ENCODE peak calls at places on chromosomes 2 and 18, in four cellular contexts. One of them, this sample, is unnamed.

GRCh38 chr2:9388102-9388735 is 35.1 kb downstream of the ITGB1BP1 start:
- DNase-seq in progenitor cell of endocrine pancreas: no peak
- DNase-seq in astrocyte of the spinal cord: no peak
- DNase-seq in fibroblast of villous mesenchyme: no peak
- DNase-seq in this sample: no peak

GRCh38 chr18:10261315-10262276 is 192.8 kb upstream of the APCDD1 start:
- DNase-seq in progenitor cell of endocrine pancreas: no peak
- DNase-seq in astrocyte of the spinal cord: no peak
- DNase-seq in fibroblast of villous mesenchyme: peak
- DNase-seq in this sample: peak

GRCh38 chr18:23244431-23244830 is 109.1 kb downstream of the CABLES1 start:
- DNase-seq in progenitor cell of endocrine pancreas: no peak
- DNase-seq in astrocyte of the spinal cord: no peak
- DNase-seq in fibroblast of villous mesenchyme: peak
- DNase-seq in this sample: no peak

GRCh38 chr18:75089748-75090327 is 119.1 kb downstream of the PTGR3 start:
- DNase-seq in progenitor cell of endocrine pancreas: no peak
- DNase-seq in astrocyte of the spinal cord: no peak
- DNase-seq in fibroblast of villous mesenchyme: no peak
- DNase-seq in this sample: no peak

GRCh38 chr2:174682578-174683391 is 81.5 kb downstream of the CHRNA1 start:
- DNase-seq in progenitor cell of endocrine pancreas: peak
- DNase-seq in astrocyte of the spinal cord: peak
- DNase-seq in fibroblast of villous mesenchyme: peak
- DNase-seq in this sample: peak

GRCh38 chr18:3502650-3503049 is 52.7 kb downstream of the TGIF1 start:
- DNase-seq in progenitor cell of endocrine pancreas: no peak
- DNase-seq in astrocyte of the spinal cord: no peak
- DNase-seq in fibroblast of villous mesenchyme: no peak
- DNase-seq in this sample: no peak

GRCh38 chr2:14492920-14493503 is 139.5 kb upstream of the LRATD1 start:
- DNase-seq in progenitor cell of endocrine pancreas: no peak
- DNase-seq in astrocyte of the spinal cord: peak
- DNase-seq in fibroblast of villous mesenchyme: peak
- DNase-seq in this sample: no peak

GRCh38 chr2:241863021-241863954 is 4.6 kb upstream of the PDCD1 start:
- DNase-seq in progenitor cell of endocrine pancreas: no peak
- DNase-seq in astrocyte of the spinal cord: no peak
- DNase-seq in fibroblast of villous mesenchyme: peak
- DNase-seq in this sample: no peak

GRCh38 chr2:205806126-205806905 is 124.0 kb downstream of the NRP2 start:
- DNase-seq in progenitor cell of endocrine pancreas: peak
- DNase-seq in astrocyte of the spinal cord: no peak
- DNase-seq in fibroblast of villous mesenchyme: no peak
- DNase-seq in this sample: no peak

GRCh38 chr2:10688921-10689807 is 611 bp downstream of the NOL10 start:
- DNase-seq in progenitor cell of endocrine pancreas: no peak
- DNase-seq in astrocyte of the spinal cord: peak
- DNase-seq in fibroblast of villous mesenchyme: no peak
- DNase-seq in this sample: no peak

GRCh38 chr2:58350484-58350883 is 109.4 kb upstream of the FANCL start:
- DNase-seq in progenitor cell of endocrine pancreas: no peak
- DNase-seq in astrocyte of the spinal cord: no peak
- DNase-seq in fibroblast of villous mesenchyme: no peak
- DNase-seq in this sample: no peak

DNA sequence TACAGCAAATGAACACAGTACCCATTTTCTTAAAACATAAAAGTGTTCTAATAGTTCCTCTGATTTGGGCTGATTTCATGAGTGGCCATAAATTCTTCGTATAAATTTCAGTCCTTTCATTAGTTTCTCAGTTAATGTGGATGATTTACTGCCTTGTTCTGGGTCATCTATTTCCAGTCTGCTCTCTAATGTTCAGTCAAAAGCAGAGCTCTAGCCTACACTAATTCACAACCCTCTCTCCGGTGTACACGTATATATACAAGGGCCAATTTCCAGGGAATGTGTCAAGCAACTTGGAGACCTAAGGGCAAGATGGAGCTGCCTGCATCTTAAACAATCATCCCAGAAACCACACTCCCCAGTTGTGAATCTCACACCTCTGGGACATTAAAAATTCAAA is 281.0 kb downstream of the STK39 start:
- DNase-seq in progenitor cell of endocrine pancreas: no peak
- DNase-seq in astrocyte of the spinal cord: no peak
- DNase-seq in fibroblast of villous mesenchyme: no peak
- DNase-seq in this sample: no peak
- TF ChIP-seq CTCF in progenitor cell of endocrine pancreas: no peak
- TF ChIP-seq CTCF in astrocyte of the spinal cord: no peak
- TF ChIP-seq CTCF in fibroblast of villous mesenchyme: no peak
- TF ChIP-seq CTCF in this sample: no peak

GRCh38 chr18:77339623-77340022 is 90.0 kb downstream of the GALR1 start:
- DNase-seq in progenitor cell of endocrine pancreas: no peak
- DNase-seq in astrocyte of the spinal cord: no peak
- DNase-seq in fibroblast of villous mesenchyme: no peak
- DNase-seq in this sample: no peak
- TF ChIP-seq CTCF in progenitor cell of endocrine pancreas: no peak
- TF ChIP-seq CTCF in astrocyte of the spinal cord: no peak
- TF ChIP-seq CTCF in fibroblast of villous mesenchyme: no peak
- TF ChIP-seq CTCF in this sample: no peak

GRCh38 chr2:74982581-74982980 is 24.1 kb downstream of the POLE4 start:
- DNase-seq in progenitor cell of endocrine pancreas: no peak
- DNase-seq in astrocyte of the spinal cord: no peak
- DNase-seq in fibroblast of villous mesenchyme: no peak
- DNase-seq in this sample: no peak
- TF ChIP-seq CTCF in progenitor cell of endocrine pancreas: no peak
- TF ChIP-seq CTCF in astrocyte of the spinal cord: no peak
- TF ChIP-seq CTCF in fibroblast of villous mesenchyme: no peak
- TF ChIP-seq CTCF in this sample: no peak

GRCh38 chr2:43288417-43289305 is 62.3 kb upstream of the ZFP36L2 start:
- DNase-seq in progenitor cell of endocrine pancreas: no peak
- DNase-seq in astrocyte of the spinal cord: no peak
- DNase-seq in fibroblast of villous mesenchyme: peak
- DNase-seq in this sample: no peak

GRCh38 chr2:43284967-43285366 is 58.6 kb upstream of the ZFP36L2 start:
- DNase-seq in progenitor cell of endocrine pancreas: no peak
- DNase-seq in astrocyte of the spinal cord: no peak
- DNase-seq in fibroblast of villous mesenchyme: no peak
- DNase-seq in this sample: no peak

GRCh38 chr2:43280994-43281393 is 54.6 kb upstream of the ZFP36L2 start:
- DNase-seq in progenitor cell of endocrine pancreas: no peak
- DNase-seq in astrocyte of the spinal cord: no peak
- DNase-seq in fibroblast of villous mesenchyme: no peak
- DNase-seq in this sample: no peak

GRCh38 chr2:43285987-43286386 is 59.6 kb upstream of the ZFP36L2 start:
- DNase-seq in progenitor cell of endocrine pancreas: no peak
- DNase-seq in astrocyte of the spinal cord: no peak
- DNase-seq in fibroblast of villous mesenchyme: no peak
- DNase-seq in this sample: no peak
- TF ChIP-seq CTCF in progenitor cell of endocrine pancreas: no peak
- TF ChIP-seq CTCF in astrocyte of the spinal cord: no peak
- TF ChIP-seq CTCF in fibroblast of villous mesenchyme: no peak
- TF ChIP-seq CTCF in this sample: no peak

GRCh38 chr2:129396980-129397599 is 582.4 kb upstream of the RAB6C start:
- DNase-seq in progenitor cell of endocrine pancreas: peak
- DNase-seq in astrocyte of the spinal cord: peak
- DNase-seq in fibroblast of villous mesenchyme: no peak
- DNase-seq in this sample: peak
- TF ChIP-seq CTCF in progenitor cell of endocrine pancreas: peak
- TF ChIP-seq CTCF in astrocyte of the spinal cord: peak
- TF ChIP-seq CTCF in fibroblast of villous mesenchyme: peak
- TF ChIP-seq CTCF in this sample: peak

DNA sequence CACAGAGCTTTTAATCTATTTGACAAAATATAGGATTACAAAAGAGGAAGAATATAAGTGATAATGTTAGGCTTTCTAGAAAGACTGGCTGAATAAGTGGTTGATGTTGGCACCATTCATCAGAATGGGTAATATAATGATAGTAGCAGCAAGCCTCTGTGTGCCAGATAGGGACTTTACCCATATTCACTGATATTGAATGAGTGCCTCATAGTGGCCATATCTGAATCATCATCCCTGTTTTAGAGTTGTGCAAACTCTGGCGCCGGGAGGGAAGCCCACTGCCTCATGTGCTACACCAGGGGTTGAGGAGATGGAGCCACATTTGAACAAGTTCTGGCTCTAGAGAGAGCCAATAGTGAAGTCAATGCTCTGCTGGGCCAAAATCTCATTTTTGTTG is 368.7 kb upstream of the CRIM1 start:
- DNase-seq in progenitor cell of endocrine pancreas: no peak
- DNase-seq in astrocyte of the spinal cord: no peak
- DNase-seq in fibroblast of villous mesenchyme: no peak
- DNase-seq in this sample: no peak
- TF ChIP-seq CTCF in progenitor cell of endocrine pancreas: no peak
- TF ChIP-seq CTCF in astrocyte of the spinal cord: no peak
- TF ChIP-seq CTCF in fibroblast of villous mesenchyme: no peak
- TF ChIP-seq CTCF in this sample: no peak

GRCh38 chr2:45729753-45730512 is 78.5 kb downstream of the PRKCE start:
- DNase-seq in progenitor cell of endocrine pancreas: no peak
- DNase-seq in astrocyte of the spinal cord: no peak
- DNase-seq in fibroblast of villous mesenchyme: no peak
- DNase-seq in this sample: peak
- TF ChIP-seq CTCF in progenitor cell of endocrine pancreas: peak
- TF ChIP-seq CTCF in astrocyte of the spinal cord: peak
- TF ChIP-seq CTCF in fibroblast of villous mesenchyme: peak
- TF ChIP-seq CTCF in this sample: peak

GRCh38 chr18:77197073-77197472 is 52.6 kb upstream of the GALR1 start:
- DNase-seq in progenitor cell of endocrine pancreas: no peak
- DNase-seq in astrocyte of the spinal cord: no peak
- DNase-seq in fibroblast of villous mesenchyme: no peak
- DNase-seq in this sample: no peak
- TF ChIP-seq CTCF in progenitor cell of endocrine pancreas: peak
- TF ChIP-seq CTCF in astrocyte of the spinal cord: peak
- TF ChIP-seq CTCF in fibroblast of villous mesenchyme: peak
- TF ChIP-seq CTCF in this sample: no peak

This sample was measured in HL-60.